ENCODE peak calls at places on chromosome 22, in seven cellular contexts. O is psoas muscle, A is neural progenitor cell, Z is fibroblast of lung, R is tibial artery, X is heart left ventricle, L is neuronal stem cell. Q is an unnamed sample. For H3K36me3 and H3K4me1, the result is how much of the 10 kb centered on the place peaks cover.

GRCh38 chr22:41538583-41538982 is 5.7 kb downstream of the POLR3H start:
- DNase-seq in A (no peak), Z (no peak), O (no peak), R (no peak), X (no peak), L (no peak), Q (no peak)

GRCh38 chr22:29254283-29254653 is 13.5 kb downstream of the RHBDD3 start:
- DNase-seq in Z (no peak), O (no peak), L (no peak), A (no peak), X (no peak), R (no peak), Q (no peak)

GRCh38 chr22:34855471-34855870 is 210.5 kb upstream of the ISX start:
- DNase-seq in Z (no peak), R (no peak), X (no peak), O (no peak), A (no peak), L (no peak), Q (no peak)

GRCh38 chr22:27135582-27135981 is 478.2 kb downstream of the MIAT start:
- DNase-seq in L (no peak), Z (peak), R (no peak), X (no peak), O (no peak), A (no peak), Q (no peak)

GRCh38 chr22:32080904-32081303 is 37.8 kb downstream of the SLC5A1 start:
- DNase-seq in A (peak), R (no peak), O (no peak), L (peak), X (no peak), Z (peak), Q (no peak)

GRCh38 chr22:31540966-31541365 is 44.6 kb downstream of the SFI1 start:
- DNase-seq in X (no peak), O (no peak), L (no peak), R (no peak), A (no peak), Z (no peak), Q (no peak)

GRCh38 chr22:49027122-49027670 is 800.5 kb downstream of the BRD1 start:
- DNase-seq in L (no peak), O (no peak), A (no peak), R (no peak), X (no peak), Z (no peak), Q (no peak)

GRCh38 chr22:26972281-26972680 is 314.9 kb downstream of the MIAT start:
- DNase-seq in X (no peak), Z (peak), R (no peak), O (no peak), L (no peak), A (no peak), Q (no peak)

GRCh38 chr22:38258895-38259294 is 13.9 kb downstream of the TMEM184B start:
- DNase-seq in A (no peak), L (no peak), O (no peak), R (no peak), X (peak), Z (no peak), Q (peak)

GRCh38 chr22:47842119-47842518 is 1079.7 kb downstream of the TBC1D22A start:
- DNase-seq in L (no peak), X (no peak), O (no peak), Z (no peak), R (no peak), A (no peak), Q (no peak)

GRCh38 chr22:18136563-18137320 is 13.2 kb upstream of the USP18 start:
- DNase-seq in Z (no peak), R (no peak), X (no peak), A (no peak), O (peak), L (no peak), Q (no peak)

GRCh38 chr22:39498368-39498767 is 3.7 kb upstream of the MIEF1 start:
- DNase-seq in X (no peak), R (no peak), Z (no peak), A (no peak), O (no peak), L (no peak), Q (peak)

GRCh38 chr22:40203568-40203967 is 25.8 kb downstream of the TNRC6B start:
- DNase-seq in A (no peak), L (no peak), Z (no peak), R (no peak), O (no peak), X (no peak), Q (no peak)

GRCh38 chr22:26718905-26719304 is 61.5 kb downstream of the MIAT start:
- DNase-seq in R (no peak), L (no peak), X (no peak), A (no peak), Z (peak), O (no peak), Q (no peak)

GRCh38 chr22:17807086-17807485 is 32.8 kb upstream of the BID start:
- DNase-seq in Z (no peak), A (no peak), L (no peak), R (no peak), X (no peak), O (no peak), Q (no peak)

GRCh38 chr22:49090853-49091135 is 736.9 kb downstream of the BRD1 start:
- DNase-seq in R (no peak), L (no peak), A (no peak), Z (no peak), O (no peak), X (no peak), Q (no peak)

GRCh38 chr22:50730941-50731661 is 6.9 kb upstream of the ACR start:
- DNase-seq in O (no peak), L (no peak), A (no peak), R (peak), Z (no peak), X (peak), Q (peak)

GRCh38 chr22:49133541-49133940 is 694.1 kb downstream of the BRD1 start:
- DNase-seq in R (no peak), O (no peak), Z (no peak), X (no peak), A (no peak), L (no peak), Q (no peak)

GRCh38 chr22:48635825-48636224 is 1191.8 kb downstream of the BRD1 start:
- DNase-seq in O (no peak), Z (no peak), L (no peak), X (no peak), R (no peak), A (no peak), Q (no peak)

GRCh38 chr22:49958462-49958921 is 2.1 kb upstream of the PIM3 start:
- DNase-seq in X (no peak), R (no peak), O (peak), L (no peak), Z (no peak), A (no peak), Q (peak)

DNA sequence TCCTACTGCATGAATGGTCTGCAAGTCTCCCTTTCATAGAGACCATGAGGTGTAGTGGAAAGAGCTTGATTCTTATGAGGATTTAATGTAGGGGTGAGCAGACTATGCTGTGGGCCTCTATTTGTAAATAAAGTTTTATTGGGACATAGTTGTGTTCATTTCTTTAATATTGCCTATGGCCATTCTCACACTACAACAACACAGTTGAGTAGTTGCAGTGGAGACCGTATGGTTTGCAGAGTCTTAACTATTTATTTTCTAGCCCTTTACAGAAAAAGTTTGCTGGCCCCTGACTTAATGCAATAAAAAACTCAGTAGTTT is 106.2 kb downstream of the ATXN10 start:
- DNase-seq in R (no peak), Z (no peak), L (no peak), O (no peak), X (no peak), A (no peak), Q (no peak)
- H3K27ac ChIP-seq in R (no peak), Z (no peak), L (no peak), O (no peak), X (no peak), A (no peak), Q (no peak)

GRCh38 chr22:23789121-23789520 is 2.4 kb downstream of the SMARCB1 start:
- DNase-seq in A (peak), R (no peak), O (no peak), Z (no peak), X (peak), L (no peak), Q (no peak)

GRCh38 chr22:23786261-23786710 is 480 bp upstream of the SMARCB1 start:
- DNase-seq in X (no peak), L (no peak), O (no peak), R (no peak), Z (no peak), A (no peak), Q (no peak)

GRCh38 chr22:23787600-23787896 is 782 bp downstream of the SMARCB1 start:
- DNase-seq in R (no peak), A (no peak), X (no peak), Z (no peak), O (no peak), L (no peak), Q (no peak)

GRCh38 chr22:23787910-23788309 is 1.1 kb downstream of the SMARCB1 start:
- DNase-seq in Z (no peak), X (peak), L (no peak), R (no peak), O (no peak), A (peak), Q (no peak)

DNA sequence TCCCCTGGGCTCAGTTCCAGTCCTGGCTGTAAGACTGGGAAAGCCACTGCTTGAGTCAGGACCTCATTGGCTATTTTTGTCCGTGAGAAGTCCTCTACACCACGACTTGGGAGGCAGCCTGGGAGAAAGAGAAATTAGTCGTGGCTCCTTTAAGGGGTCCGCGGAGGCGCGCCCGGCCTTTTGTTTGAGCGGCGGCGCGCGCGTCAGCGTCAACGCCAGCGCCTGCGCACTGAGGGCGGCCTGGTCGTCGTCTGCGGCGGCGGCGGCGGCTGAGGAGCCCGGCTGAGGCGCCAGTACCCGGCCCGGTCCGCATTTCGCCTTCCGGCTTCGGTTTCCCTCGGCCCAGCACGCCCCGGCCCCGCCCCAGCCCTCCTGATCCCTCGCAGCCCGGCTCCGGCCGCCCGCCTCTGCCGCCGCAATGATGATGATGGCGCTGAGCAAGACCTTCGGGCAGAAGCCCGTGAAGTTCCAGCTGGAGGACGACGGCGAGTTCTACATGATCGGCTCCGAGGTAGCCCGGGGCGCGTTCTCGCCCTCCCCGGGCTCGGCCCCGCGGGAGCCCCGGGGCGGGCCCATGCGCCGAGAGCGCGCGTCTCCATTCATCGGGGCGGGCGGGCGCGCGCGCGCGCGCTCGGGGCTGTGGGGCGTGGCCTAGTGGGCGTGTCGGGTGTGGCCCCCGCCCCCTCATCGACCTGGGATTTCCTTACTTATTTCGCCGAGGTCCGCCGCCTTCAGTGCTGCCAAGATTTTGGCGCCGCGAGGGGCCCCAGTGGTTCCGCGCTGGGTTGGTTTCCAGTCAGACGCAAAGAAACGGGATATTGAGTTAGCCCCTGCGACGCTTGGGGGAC is at the start of gene SMARCB1:
- DNase-seq in O (peak), A (peak), Z (peak), R (peak), L (peak), X (peak), Q (peak)
- H3K36me3 ChIP-seq in O (under half), A (under half), Z (under half), R (under half), L (under half), X (under half), Q (under half)

GRCh38 chr22:44147036-44147645 is 33.6 kb upstream of the PARVG start:
- DNase-seq in O (no peak), Z (no peak), R (no peak), L (no peak), X (no peak), A (no peak), Q (no peak)

GRCh38 chr22:44145544-44145943 is 35.2 kb upstream of the PARVG start:
- DNase-seq in O (no peak), R (no peak), Z (no peak), A (no peak), L (no peak), X (peak), Q (peak)

GRCh38 chr22:44144046-44144569 is 36.6 kb upstream of the PARVG start:
- DNase-seq in O (no peak), R (no peak), A (no peak), L (no peak), X (peak), Z (no peak), Q (no peak)

GRCh38 chr22:44147821-44148574 is 32.7 kb upstream of the PARVG start:
- DNase-seq in Z (peak), R (no peak), X (no peak), L (no peak), O (no peak), A (peak), Q (no peak)

DNA sequence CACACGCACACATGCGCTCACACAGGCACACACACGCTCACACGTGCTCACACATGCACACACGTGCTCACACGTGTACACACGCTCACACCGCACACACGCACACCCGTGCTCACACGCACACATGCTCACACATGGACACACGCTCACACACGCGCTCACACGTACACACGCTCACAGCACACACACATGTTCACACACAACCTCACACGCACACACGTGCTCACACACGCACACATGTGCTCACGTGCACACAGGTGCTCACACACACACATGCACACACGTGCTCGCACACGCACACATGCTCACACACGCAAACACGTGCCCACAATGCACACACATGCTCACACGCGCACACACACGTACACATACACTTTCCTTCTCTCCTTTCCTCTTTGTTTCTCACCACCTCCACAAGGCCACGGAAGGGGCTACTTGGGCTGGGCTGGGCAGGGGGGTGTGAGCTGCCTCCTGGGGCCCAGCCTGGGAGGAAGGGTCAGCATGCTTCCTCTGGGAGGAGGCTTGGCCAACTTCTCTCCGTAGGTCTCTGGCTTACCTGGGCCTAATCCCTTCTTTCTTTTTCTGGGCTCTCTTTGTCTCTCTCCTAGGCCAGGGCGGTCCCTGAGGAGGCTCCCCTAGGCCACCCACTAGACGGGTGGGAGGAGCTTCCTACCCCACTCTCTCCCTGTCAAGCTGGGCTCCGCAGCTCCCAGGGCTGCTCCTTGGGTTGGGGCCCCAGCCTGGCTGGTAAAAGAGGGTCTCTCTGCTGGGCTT is 34.5 kb upstream of the PARVG start:
- DNase-seq in R (no peak), O (no peak), X (peak), L (no peak), Z (no peak), A (peak), Q (no peak)
- H3K4me1 ChIP-seq in R (under half), O (under half), X (under half), L (under half), Z (under half), A (half or more), Q (under half)

GRCh38 chr22:35972559-35972958 is 56.1 kb downstream of the RBFOX2 start:
- DNase-seq in Z (peak), A (no peak), X (no peak), R (no peak), O (no peak), L (no peak), Q (no peak)
- H3K27ac ChIP-seq in Z (peak), A (no peak), X (peak), R (peak), O (no peak), L (no peak), Q (peak)

DNA sequence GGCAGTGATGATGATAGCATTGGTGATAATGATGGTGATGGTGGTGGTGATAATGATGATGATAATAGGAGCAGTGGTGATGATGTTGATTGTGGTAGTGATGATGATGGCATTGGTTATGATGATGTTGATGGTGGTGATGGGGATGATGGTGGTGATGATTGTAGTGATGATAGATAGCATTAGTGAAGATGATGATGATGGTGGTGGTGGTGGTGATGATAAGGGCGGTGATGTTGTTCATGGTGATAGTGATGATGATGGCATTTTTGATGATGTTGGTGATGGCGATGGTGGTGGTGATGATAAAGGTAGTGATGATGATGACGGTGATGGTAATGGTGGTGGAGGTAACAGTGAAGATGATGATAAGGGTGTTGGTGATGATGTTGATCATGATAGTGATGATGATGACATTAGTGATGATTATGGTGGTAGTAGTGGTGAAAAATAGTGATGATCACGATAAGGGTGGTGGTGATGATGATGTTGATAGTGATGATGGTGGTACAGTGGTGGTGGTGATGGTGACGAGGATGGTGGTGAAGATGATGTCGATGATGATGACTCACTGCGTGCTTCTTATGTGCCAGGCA is 93.0 kb downstream of the MPPED1 start:
- DNase-seq in O (no peak), A (no peak), Z (no peak), L (no peak), X (no peak), R (no peak), Q (no peak)
- H3K36me3 ChIP-seq in O (under half), A (under half), Z (under half), L (under half), X (under half), R (under half), Q (under half)